ENCODE peak calls at places on chromosomes 11 and 22, in six cellular contexts. K is GM12878, H is GM12892, I is K562, P is HepG2, V is H1. S is an unnamed sample.
A peak's percentile ranks its signal among the peaks of the same experiment; 100 is the strongest.

GRCh38 chr11:12761029-12761428 is 86.8 kb downstream of the TEAD1 start:
- DNase-seq in H (no peak), K (no peak), P (no peak), V (no peak), I (no peak), S (no peak)

GRCh38 chr11:61718046-61718531 is 34.3 kb upstream of the MYRF start:
- DNase-seq in H (no peak), K (no peak), P (no peak), V (peak; percentile 70), I (no peak), S (no peak)

GRCh38 chr11:115197031-115197430 is 307.2 kb downstream of the CADM1 start:
- DNase-seq in K (no peak), H (no peak), I (no peak), P (no peak), V (no peak), S (no peak)

GRCh38 chr11:116558504-116559252 is 214.1 kb downstream of the BUD13 start:
- DNase-seq in H (no peak), P (no peak), K (no peak), I (no peak), V (no peak), S (no peak)

GRCh38 chr11:129992161-129992944 is 10.3 kb downstream of the PRDM10 start:
- DNase-seq in V (peak; percentile 56), K (no peak), I (peak; percentile 74), P (peak; percentile 82), H (no peak), S (peak; percentile 30)

GRCh38 chr11:121688860-121689614 is 236.3 kb upstream of the SORL1-AS1 start:
- DNase-seq in I (no peak), K (no peak), V (no peak), P (peak; percentile 75), H (no peak), S (no peak)

GRCh38 chr11:1109918-1110705 is 35.4 kb downstream of the MUC2 start:
- DNase-seq in H (no peak), V (no peak), P (no peak), K (no peak), I (no peak), S (no peak)

GRCh38 chr11:83122050-83122449 is 34.9 kb upstream of the PCF11 start:
- DNase-seq in H (no peak), I (no peak), V (no peak), P (no peak), K (no peak), S (no peak)

GRCh38 chr22:39234157-39234793 is 10.5 kb downstream of the PDGFB start:
- DNase-seq in I (no peak), V (peak; percentile 59), H (no peak), P (no peak), K (no peak), S (no peak)

GRCh38 chr11:74783241-74783871 is 34.7 kb downstream of the RNF169 start:
- DNase-seq in I (no peak), P (no peak), H (peak; percentile 30), K (peak; percentile 64), V (no peak), S (peak; percentile 18)

GRCh38 chr11:8354622-8355417 is 91.1 kb upstream of the LMO1 start:
- DNase-seq in H (no peak), P (no peak), I (no peak), V (no peak), K (no peak), S (no peak)

GRCh38 chr22:46652930-46653331 is 32.7 kb downstream of the GRAMD4 start:
- DNase-seq in H (no peak), V (no peak), I (no peak), K (no peak), P (peak; percentile 62), S (no peak)

GRCh38 chr22:46651316-46651715 is 31.1 kb downstream of the GRAMD4 start:
- DNase-seq in P (no peak), K (no peak), H (no peak), V (no peak), I (no peak), S (no peak)

GRCh38 chr22:46649176-46650077 is 29.2 kb downstream of the GRAMD4 start:
- DNase-seq in P (no peak), I (peak; percentile 69), K (no peak), H (no peak), V (no peak), S (no peak)

GRCh38 chr22:46652081-46652929 is 32.1 kb downstream of the GRAMD4 start:
- DNase-seq in H (no peak), K (no peak), P (peak; percentile 91), I (peak; percentile 66), V (no peak), S (no peak)

DNA sequence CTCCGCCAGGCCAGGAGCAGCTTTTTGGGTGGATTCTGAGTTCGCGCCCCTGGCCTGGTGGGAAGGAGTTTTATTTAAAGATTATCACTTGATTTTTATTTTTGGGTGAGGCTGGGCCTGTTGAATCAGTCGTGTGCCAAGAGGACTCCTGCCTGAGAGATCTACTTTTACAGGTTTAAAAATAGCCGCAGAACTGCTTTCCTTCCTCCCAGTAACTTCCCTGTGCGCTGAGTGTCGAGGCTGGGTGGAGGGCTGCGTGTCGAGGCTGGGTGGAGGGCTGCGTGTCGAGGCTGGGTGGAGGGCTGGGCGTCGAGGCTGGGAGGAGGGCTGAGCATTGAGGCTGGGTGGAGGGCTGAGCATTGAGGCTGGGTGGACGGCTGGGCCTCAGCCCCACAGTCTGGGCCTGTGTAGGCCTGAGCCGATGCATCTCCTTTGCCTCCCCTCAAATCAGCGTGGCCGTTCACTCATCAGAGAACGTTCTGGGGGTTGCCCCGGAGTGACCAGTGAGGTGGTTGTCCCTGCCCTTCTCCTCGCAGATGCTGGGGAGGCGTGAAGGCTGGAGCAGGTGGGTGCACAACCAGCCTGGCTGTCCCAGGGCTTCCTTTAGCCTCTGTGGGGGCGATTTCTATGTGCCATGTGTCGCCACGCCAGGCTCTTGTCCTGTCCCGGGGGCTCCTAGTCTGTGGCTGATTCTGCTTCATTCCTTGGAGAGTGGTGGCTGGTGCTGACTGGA is 30.1 kb downstream of the GRAMD4 start:
- DNase-seq in H (no peak), K (no peak), P (no peak), V (no peak), I (no peak), S (no peak)
- TF ChIP-seq POLR2A in H (no peak), K (no peak), P (no peak), V (no peak), I (no peak), S (no peak)

GRCh38 chr11:13927496-13927895 is 35.0 kb upstream of the SPON1 start:
- DNase-seq in H (no peak), V (no peak), P (no peak), K (no peak), I (no peak), S (no peak)

GRCh38 chr11:13928566-13929251 is 33.8 kb upstream of the SPON1 start:
- DNase-seq in V (no peak), I (peak; percentile 73), K (no peak), P (no peak), H (no peak), S (no peak)

GRCh38 chr11:13923716-13924650 is 38.5 kb upstream of the SPON1 start:
- DNase-seq in P (no peak), I (no peak), H (no peak), V (no peak), K (peak; percentile 2), S (no peak)

GRCh38 chr11:13924801-13925327 is 37.7 kb upstream of the SPON1 start:
- DNase-seq in H (no peak), P (no peak), I (peak; percentile 38), V (no peak), K (no peak), S (no peak)

DNA sequence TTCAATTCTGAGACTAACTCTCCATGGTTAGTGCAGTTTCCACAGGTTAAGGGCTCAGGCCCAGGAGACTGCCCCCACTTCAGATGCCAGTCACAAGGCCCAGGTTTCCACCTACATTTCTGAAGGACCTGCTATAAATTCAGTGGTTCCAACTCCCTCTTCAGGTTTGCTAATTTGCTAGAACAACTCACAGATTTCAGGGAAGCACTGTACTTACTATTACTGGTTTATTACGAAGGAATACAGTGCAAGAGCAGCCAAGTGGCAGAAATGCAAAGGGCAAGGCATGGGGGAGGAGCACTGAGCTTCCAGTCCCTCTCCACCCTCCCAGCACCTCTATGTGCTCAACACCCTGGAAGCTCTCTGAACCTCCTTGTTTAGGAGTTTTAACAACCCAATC is 39.3 kb upstream of the SPON1 start:
- DNase-seq in H (no peak), K (no peak), I (no peak), V (no peak), P (no peak), S (no peak)
- TF ChIP-seq TAF1 in H (no peak), K (no peak), I (no peak), V (no peak), P (no peak), S (no peak)

GRCh38 chr22:18048441-18048898 is 24.1 kb upstream of the MICAL3 start:
- DNase-seq in K (no peak), P (no peak), I (peak; percentile 48), H (no peak), V (no peak), S (no peak)
- TF ChIP-seq POLR2A in K (no peak), P (no peak), I (no peak), H (no peak), V (no peak), S (no peak)

GRCh38 chr11:103953797-103954495 is 82.5 kb upstream of the DDI1 start:
- DNase-seq in K (no peak), P (no peak), V (no peak), H (no peak), I (no peak), S (no peak)
- TF ChIP-seq TAF1 in K (no peak), P (no peak), V (no peak), H (no peak), I (no peak), S (no peak)

GRCh38 chr11:120212926-120213325 is 2.1 kb downstream of the OAF start:
- DNase-seq in K (no peak), I (no peak), H (no peak), V (no peak), P (no peak), S (no peak)
- TF ChIP-seq POLR2A in K (no peak), I (no peak), H (no peak), V (no peak), P (no peak), S (no peak)

DNA sequence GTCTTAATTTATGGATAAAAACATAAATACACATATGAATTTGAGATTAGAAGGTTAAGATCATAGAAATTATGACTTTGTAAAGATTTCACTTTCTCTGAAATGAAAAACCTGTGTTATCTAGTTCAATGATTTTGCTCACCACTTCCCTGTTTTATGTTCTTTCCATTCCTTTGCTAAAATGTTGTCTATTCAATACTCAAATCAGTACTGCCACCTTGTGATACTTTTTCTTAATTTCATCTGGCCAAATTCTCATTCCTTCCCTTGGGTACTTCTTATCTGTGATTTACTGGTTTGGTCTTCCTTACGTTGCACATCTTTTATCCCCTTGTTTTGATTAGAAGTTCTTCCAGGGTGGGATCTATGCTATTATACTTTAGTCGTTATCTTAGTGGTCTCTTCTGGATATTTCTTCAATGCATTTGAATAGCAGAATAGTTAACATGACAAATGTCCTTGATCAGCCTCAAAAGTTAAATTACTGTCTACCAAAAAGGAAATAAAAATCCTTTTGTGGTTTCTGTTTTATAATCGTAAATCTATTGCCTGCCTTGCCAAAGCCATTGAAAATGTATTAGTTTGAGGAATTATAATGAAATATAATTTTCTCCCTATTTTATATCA is 197.0 kb downstream of the PGR start:
- DNase-seq in K (no peak), P (peak; percentile 9), H (no peak), V (no peak), I (peak; percentile 30), S (no peak)
- TF ChIP-seq TAF1 in K (no peak), P (no peak), H (no peak), V (no peak), I (no peak), S (no peak)

GRCh38 chr11:65354265-65355012 is at the start of gene TIGD3:
- DNase-seq in K (peak; percentile 75), I (peak; percentile 98), P (peak; percentile 92), H (peak; percentile 100), V (peak; percentile 98), S (peak; percentile 99)
- TF ChIP-seq POLR2A in K (peak; percentile 84), I (peak; percentile 42), P (peak; percentile 45), H (peak; percentile 50), V (peak; percentile 11), S (no peak)

S was measured in GM12891.